ENCODE peak calls at places on chromosomes 5 and 9, in four cellular contexts. One of them, this sample, is unnamed.

GRCh38 chr9:134289241-134289875 is 36.9 kb upstream of the RXRA start:
- DNase-seq in naive thymus-derived CD8-positive, alpha-beta T cell: peak
- DNase-seq in AG20443: no peak
- DNase-seq in C1 segment of cervical spinal cord: no peak
- DNase-seq in this sample: no peak

GRCh38 chr5:78677777-78678668 is 29.5 kb upstream of the LHFPL2 start:
- DNase-seq in naive thymus-derived CD8-positive, alpha-beta T cell: no peak
- DNase-seq in AG20443: peak
- DNase-seq in C1 segment of cervical spinal cord: no peak
- DNase-seq in this sample: peak

GRCh38 chr5:343461-344401 is 22.2 kb downstream of the AHRR start:
- DNase-seq in AG20443: peak
- DNase-seq in C1 segment of cervical spinal cord: no peak
- DNase-seq in naive thymus-derived CD8-positive, alpha-beta T cell: peak
- DNase-seq in this sample: peak

GRCh38 chr9:135554718-135555117 is 6.8 kb upstream of the PAEP start:
- DNase-seq in AG20443: no peak
- DNase-seq in C1 segment of cervical spinal cord: no peak
- DNase-seq in naive thymus-derived CD8-positive, alpha-beta T cell: no peak
- DNase-seq in this sample: no peak

GRCh38 chr5:68295772-68296171 is 80.2 kb downstream of the PIK3R1 start:
- DNase-seq in AG20443: no peak
- DNase-seq in naive thymus-derived CD8-positive, alpha-beta T cell: no peak
- DNase-seq in C1 segment of cervical spinal cord: no peak
- DNase-seq in this sample: no peak

GRCh38 chr5:75667586-75667985 is 49.7 kb downstream of the POC5 start:
- DNase-seq in AG20443: no peak
- DNase-seq in C1 segment of cervical spinal cord: no peak
- DNase-seq in naive thymus-derived CD8-positive, alpha-beta T cell: no peak
- DNase-seq in this sample: no peak

GRCh38 chr9:33250458-33250995 is 10.6 kb downstream of the SPINK4 start:
- DNase-seq in AG20443: peak
- DNase-seq in naive thymus-derived CD8-positive, alpha-beta T cell: no peak
- DNase-seq in C1 segment of cervical spinal cord: no peak
- DNase-seq in this sample: peak

GRCh38 chr5:9621379-9621903 is 8.7 kb downstream of the TAS2R1 start:
- DNase-seq in C1 segment of cervical spinal cord: no peak
- DNase-seq in naive thymus-derived CD8-positive, alpha-beta T cell: no peak
- DNase-seq in AG20443: peak
- DNase-seq in this sample: peak

GRCh38 chr9:108761530-108762347 is 94.0 kb downstream of the ACTL7B start:
- DNase-seq in C1 segment of cervical spinal cord: no peak
- DNase-seq in AG20443: peak
- DNase-seq in naive thymus-derived CD8-positive, alpha-beta T cell: no peak
- DNase-seq in this sample: peak

GRCh38 chr9:84317563-84317962 is 23.0 kb downstream of the SLC28A3 start:
- DNase-seq in naive thymus-derived CD8-positive, alpha-beta T cell: no peak
- DNase-seq in C1 segment of cervical spinal cord: no peak
- DNase-seq in AG20443: no peak
- DNase-seq in this sample: no peak

GRCh38 chr9:78821126-78821822 is 524.3 kb downstream of the PSAT1 start:
- DNase-seq in naive thymus-derived CD8-positive, alpha-beta T cell: no peak
- DNase-seq in C1 segment of cervical spinal cord: no peak
- DNase-seq in AG20443: peak
- DNase-seq in this sample: peak

GRCh38 chr5:10768304-10768899 is 7.4 kb upstream of the DAP start:
- DNase-seq in AG20443: no peak
- DNase-seq in C1 segment of cervical spinal cord: no peak
- DNase-seq in naive thymus-derived CD8-positive, alpha-beta T cell: no peak
- DNase-seq in this sample: no peak

GRCh38 chr5:142894749-142895148 is 124.6 kb downstream of the ARHGAP26 start:
- DNase-seq in naive thymus-derived CD8-positive, alpha-beta T cell: no peak
- DNase-seq in AG20443: peak
- DNase-seq in C1 segment of cervical spinal cord: no peak
- DNase-seq in this sample: peak

GRCh38 chr5:37833990-37834389 is 5.9 kb downstream of the GDNF start:
- DNase-seq in C1 segment of cervical spinal cord: no peak
- DNase-seq in AG20443: no peak
- DNase-seq in naive thymus-derived CD8-positive, alpha-beta T cell: no peak
- DNase-seq in this sample: no peak

GRCh38 chr5:32232441-32233219 is 58.5 kb upstream of the GOLPH3 start:
- DNase-seq in naive thymus-derived CD8-positive, alpha-beta T cell: peak
- DNase-seq in C1 segment of cervical spinal cord: peak
- DNase-seq in AG20443: peak
- DNase-seq in this sample: peak

GRCh38 chr9:87141124-87141523 is 193.8 kb upstream of the GAS1 start:
- DNase-seq in C1 segment of cervical spinal cord: no peak
- DNase-seq in naive thymus-derived CD8-positive, alpha-beta T cell: no peak
- DNase-seq in AG20443: no peak
- DNase-seq in this sample: no peak

This sample was measured in GM03348.